ENCODE peak calls at places on chromosomes 2 and 18, in eight cellular contexts. One of them, this sample, is unnamed.

GRCh38 chr2:238306680-238306998 is 13.7 kb upstream of the TRAF3IP1 start:
- DNase-seq in uterus: no peak
- DNase-seq in Panc1: no peak
- DNase-seq in OCI-LY7: no peak
- DNase-seq in PC-9: no peak
- DNase-seq in body of pancreas: no peak
- DNase-seq in left lung: peak; percentile 11
- DNase-seq in suprapubic skin: no peak
- DNase-seq in this sample: no peak

GRCh38 chr18:13809521-13810252 is 14.3 kb upstream of the MC5R start:
- DNase-seq in uterus: no peak
- DNase-seq in Panc1: no peak
- DNase-seq in OCI-LY7: no peak
- DNase-seq in PC-9: peak; percentile 41
- DNase-seq in body of pancreas: no peak
- DNase-seq in left lung: no peak
- DNase-seq in suprapubic skin: no peak
- DNase-seq in this sample: no peak

GRCh38 chr2:229909090-229909489 is 12.7 kb downstream of the TRIP12 start:
- DNase-seq in uterus: no peak
- DNase-seq in Panc1: no peak
- DNase-seq in OCI-LY7: no peak
- DNase-seq in PC-9: no peak
- DNase-seq in body of pancreas: no peak
- DNase-seq in left lung: no peak
- DNase-seq in suprapubic skin: no peak
- DNase-seq in this sample: no peak

GRCh38 chr18:23209031-23209430 is 73.7 kb downstream of the CABLES1 start:
- DNase-seq in uterus: no peak
- DNase-seq in Panc1: no peak
- DNase-seq in OCI-LY7: no peak
- DNase-seq in PC-9: peak; percentile 51
- DNase-seq in body of pancreas: no peak
- DNase-seq in left lung: no peak
- DNase-seq in suprapubic skin: no peak
- DNase-seq in this sample: no peak

GRCh38 chr2:157743051-157743450 is 114.4 kb upstream of the ACVR1C start:
- DNase-seq in uterus: no peak
- DNase-seq in Panc1: no peak
- DNase-seq in OCI-LY7: no peak
- DNase-seq in PC-9: no peak
- DNase-seq in body of pancreas: no peak
- DNase-seq in left lung: no peak
- DNase-seq in suprapubic skin: no peak
- DNase-seq in this sample: no peak

GRCh38 chr2:148968776-148969175 is 69.7 kb upstream of the LYPD6B start:
- DNase-seq in uterus: no peak
- DNase-seq in Panc1: no peak
- DNase-seq in OCI-LY7: no peak
- DNase-seq in PC-9: no peak
- DNase-seq in body of pancreas: no peak
- DNase-seq in left lung: no peak
- DNase-seq in suprapubic skin: no peak
- DNase-seq in this sample: no peak

GRCh38 chr2:65228249-65228750 is 669 bp downstream of the ACTR2 start:
- DNase-seq in uterus: no peak
- DNase-seq in Panc1: no peak
- DNase-seq in OCI-LY7: peak; percentile 89
- DNase-seq in PC-9: peak; percentile 52
- DNase-seq in body of pancreas: no peak
- DNase-seq in left lung: no peak
- DNase-seq in suprapubic skin: no peak
- DNase-seq in this sample: no peak

GRCh38 chr2:218381916-218382366 is at the start of gene SLC11A1:
- DNase-seq in uterus: no peak
- DNase-seq in Panc1: no peak
- DNase-seq in OCI-LY7: no peak
- DNase-seq in PC-9: no peak
- DNase-seq in body of pancreas: no peak
- DNase-seq in left lung: peak; percentile 88
- DNase-seq in suprapubic skin: peak; percentile 86
- DNase-seq in this sample: no peak

GRCh38 chr2:105239924-105240323 is 1.6 kb upstream of the GPR45 start:
- DNase-seq in uterus: no peak
- DNase-seq in Panc1: no peak
- DNase-seq in OCI-LY7: no peak
- DNase-seq in PC-9: no peak
- DNase-seq in body of pancreas: no peak
- DNase-seq in left lung: no peak
- DNase-seq in suprapubic skin: no peak
- DNase-seq in this sample: no peak

GRCh38 chr2:143458258-143458954 is 329.2 kb downstream of the ARHGAP15 start:
- DNase-seq in uterus: no peak
- DNase-seq in Panc1: no peak
- DNase-seq in OCI-LY7: no peak
- DNase-seq in PC-9: no peak
- DNase-seq in body of pancreas: no peak
- DNase-seq in left lung: no peak
- DNase-seq in suprapubic skin: no peak
- DNase-seq in this sample: no peak

DNA sequence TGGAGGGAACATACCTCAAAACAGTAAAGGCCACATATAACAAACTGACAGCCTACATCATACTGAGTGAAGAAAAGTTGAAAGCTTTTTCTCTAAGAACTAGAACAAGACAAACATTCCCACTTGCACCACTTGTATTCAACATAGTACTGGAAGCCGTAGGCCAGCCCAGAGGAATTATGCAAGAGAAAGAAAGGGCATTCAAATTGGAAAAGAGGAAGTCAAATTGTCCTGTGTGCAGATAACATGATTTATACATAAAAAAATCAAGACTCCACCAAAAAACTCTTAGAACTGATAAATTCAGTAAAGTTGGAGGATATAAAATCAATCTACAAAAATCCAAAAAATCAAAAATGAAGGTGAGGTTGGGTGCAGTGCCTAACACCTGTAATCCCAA is 8.0 kb upstream of the KDM3A start:
- DNase-seq in uterus: no peak
- DNase-seq in Panc1: no peak
- DNase-seq in OCI-LY7: no peak
- DNase-seq in PC-9: no peak
- DNase-seq in body of pancreas: no peak
- DNase-seq in left lung: no peak
- DNase-seq in suprapubic skin: no peak
- DNase-seq in this sample: no peak
- TF ChIP-seq CTCF in uterus: no peak
- TF ChIP-seq CTCF in Panc1: no peak
- TF ChIP-seq CTCF in OCI-LY7: no peak
- TF ChIP-seq CTCF in PC-9: no peak
- TF ChIP-seq CTCF in body of pancreas: no peak
- TF ChIP-seq CTCF in left lung: no peak
- TF ChIP-seq CTCF in suprapubic skin: no peak
- TF ChIP-seq CTCF in this sample: no peak

DNA sequence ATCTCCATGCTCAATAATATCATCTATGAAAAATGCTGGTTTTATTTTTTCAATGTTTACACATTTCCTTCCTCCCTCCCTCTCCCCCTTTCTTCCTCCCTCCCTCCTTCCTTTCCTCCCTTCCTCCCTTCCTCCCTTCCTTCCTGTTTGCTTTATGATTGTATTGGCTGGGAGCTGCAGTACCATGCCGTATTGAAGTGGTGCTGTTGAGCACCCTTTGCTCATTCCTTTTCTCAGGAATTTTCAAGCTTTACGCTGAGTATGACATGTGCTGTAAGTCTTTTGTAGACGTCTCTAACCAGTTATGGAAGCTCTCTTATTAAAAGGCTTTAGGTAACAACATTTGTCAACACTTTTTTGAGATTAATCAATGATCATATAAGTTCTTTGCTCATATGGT is 100.4 kb downstream of the SNTG2 start:
- DNase-seq in uterus: no peak
- DNase-seq in Panc1: no peak
- DNase-seq in OCI-LY7: no peak
- DNase-seq in PC-9: no peak
- DNase-seq in body of pancreas: no peak
- DNase-seq in left lung: no peak
- DNase-seq in suprapubic skin: no peak
- DNase-seq in this sample: no peak
- TF ChIP-seq CTCF in uterus: no peak
- TF ChIP-seq CTCF in Panc1: peak; percentile 56
- TF ChIP-seq CTCF in OCI-LY7: no peak
- TF ChIP-seq CTCF in PC-9: no peak
- TF ChIP-seq CTCF in body of pancreas: no peak
- TF ChIP-seq CTCF in left lung: no peak
- TF ChIP-seq CTCF in suprapubic skin: no peak
- TF ChIP-seq CTCF in this sample: peak; percentile 58

DNA sequence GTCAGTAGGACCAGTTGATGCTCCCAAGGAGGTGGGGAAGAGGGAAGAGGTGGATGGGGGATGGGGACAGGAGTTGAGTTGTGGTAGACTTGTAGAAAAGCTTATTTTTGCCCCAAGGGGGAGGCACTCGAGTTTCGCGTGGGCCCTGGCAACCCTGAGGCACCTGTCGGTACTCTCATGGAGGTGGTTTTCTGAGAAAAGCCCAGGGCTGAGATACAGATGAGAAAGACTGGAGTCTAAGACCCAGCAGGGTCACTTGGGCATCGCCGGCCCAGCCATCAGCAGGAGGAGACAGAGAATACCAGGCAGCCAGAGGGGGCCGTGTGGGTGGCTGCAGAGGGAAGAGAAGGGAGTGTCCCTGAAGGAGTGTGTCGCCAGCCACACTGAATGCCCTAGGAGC is 57.7 kb upstream of the HPCAL1 start:
- DNase-seq in uterus: no peak
- DNase-seq in Panc1: no peak
- DNase-seq in OCI-LY7: no peak
- DNase-seq in PC-9: no peak
- DNase-seq in body of pancreas: no peak
- DNase-seq in left lung: peak; percentile 20
- DNase-seq in suprapubic skin: no peak
- DNase-seq in this sample: no peak
- TF ChIP-seq CTCF in uterus: no peak
- TF ChIP-seq CTCF in Panc1: no peak
- TF ChIP-seq CTCF in OCI-LY7: no peak
- TF ChIP-seq CTCF in PC-9: no peak
- TF ChIP-seq CTCF in body of pancreas: no peak
- TF ChIP-seq CTCF in left lung: no peak
- TF ChIP-seq CTCF in suprapubic skin: no peak
- TF ChIP-seq CTCF in this sample: no peak

GRCh38 chr2:138727956-138728355 is 52.2 kb downstream of the NXPH2 start:
- DNase-seq in uterus: no peak
- DNase-seq in Panc1: no peak
- DNase-seq in OCI-LY7: no peak
- DNase-seq in PC-9: no peak
- DNase-seq in body of pancreas: no peak
- DNase-seq in left lung: no peak
- DNase-seq in suprapubic skin: no peak
- DNase-seq in this sample: no peak
- TF ChIP-seq CTCF in uterus: no peak
- TF ChIP-seq CTCF in Panc1: no peak
- TF ChIP-seq CTCF in OCI-LY7: no peak
- TF ChIP-seq CTCF in PC-9: no peak
- TF ChIP-seq CTCF in body of pancreas: no peak
- TF ChIP-seq CTCF in left lung: no peak
- TF ChIP-seq CTCF in suprapubic skin: no peak
- TF ChIP-seq CTCF in this sample: no peak

GRCh38 chr2:119212139-119212800 is 11.4 kb upstream of the STEAP3 start:
- DNase-seq in uterus: no peak
- DNase-seq in Panc1: no peak
- DNase-seq in OCI-LY7: no peak
- DNase-seq in PC-9: no peak
- DNase-seq in body of pancreas: no peak
- DNase-seq in left lung: no peak
- DNase-seq in suprapubic skin: no peak
- DNase-seq in this sample: no peak

GRCh38 chr2:119207447-119207846 is 16.2 kb upstream of the STEAP3 start:
- DNase-seq in uterus: no peak
- DNase-seq in Panc1: no peak
- DNase-seq in OCI-LY7: no peak
- DNase-seq in PC-9: no peak
- DNase-seq in body of pancreas: no peak
- DNase-seq in left lung: no peak
- DNase-seq in suprapubic skin: no peak
- DNase-seq in this sample: no peak

GRCh38 chr2:119206201-119206600 is 17.4 kb upstream of the STEAP3 start:
- DNase-seq in uterus: no peak
- DNase-seq in Panc1: no peak
- DNase-seq in OCI-LY7: no peak
- DNase-seq in PC-9: no peak
- DNase-seq in body of pancreas: no peak
- DNase-seq in left lung: no peak
- DNase-seq in suprapubic skin: no peak
- DNase-seq in this sample: no peak

GRCh38 chr2:119205001-119205669 is 18.5 kb upstream of the STEAP3 start:
- DNase-seq in uterus: no peak
- DNase-seq in Panc1: no peak
- DNase-seq in OCI-LY7: no peak
- DNase-seq in PC-9: no peak
- DNase-seq in body of pancreas: no peak
- DNase-seq in left lung: no peak
- DNase-seq in suprapubic skin: no peak
- DNase-seq in this sample: no peak

DNA sequence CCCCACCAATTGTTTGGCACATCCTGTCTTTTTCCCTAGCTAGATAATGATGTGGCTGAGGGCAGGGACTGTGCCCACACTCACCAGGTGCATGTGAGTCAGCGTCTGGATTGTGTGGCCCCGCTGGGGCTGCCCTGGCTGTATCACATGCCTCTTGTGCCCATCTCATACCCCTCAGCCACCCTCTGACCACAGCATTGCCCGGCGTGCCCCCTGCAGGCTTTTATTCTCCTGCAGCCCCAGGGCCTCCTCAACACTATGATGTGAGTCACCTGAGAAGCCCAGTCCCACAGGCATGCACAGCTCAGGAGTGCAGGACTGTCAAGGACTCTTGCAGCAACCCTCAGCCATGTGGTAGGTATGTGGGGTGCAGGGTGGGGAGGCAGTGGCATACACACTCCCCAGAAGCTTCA is 14.8 kb upstream of the STEAP3 start:
- DNase-seq in uterus: no peak
- DNase-seq in Panc1: no peak
- DNase-seq in OCI-LY7: no peak
- DNase-seq in PC-9: peak; percentile 99
- DNase-seq in body of pancreas: no peak
- DNase-seq in left lung: no peak
- DNase-seq in suprapubic skin: no peak
- DNase-seq in this sample: no peak
- TF ChIP-seq CTCF in uterus: no peak
- TF ChIP-seq CTCF in Panc1: no peak
- TF ChIP-seq CTCF in OCI-LY7: no peak
- TF ChIP-seq CTCF in PC-9: peak; percentile 57
- TF ChIP-seq CTCF in body of pancreas: no peak
- TF ChIP-seq CTCF in left lung: no peak
- TF ChIP-seq CTCF in suprapubic skin: no peak
- TF ChIP-seq CTCF in this sample: no peak

DNA sequence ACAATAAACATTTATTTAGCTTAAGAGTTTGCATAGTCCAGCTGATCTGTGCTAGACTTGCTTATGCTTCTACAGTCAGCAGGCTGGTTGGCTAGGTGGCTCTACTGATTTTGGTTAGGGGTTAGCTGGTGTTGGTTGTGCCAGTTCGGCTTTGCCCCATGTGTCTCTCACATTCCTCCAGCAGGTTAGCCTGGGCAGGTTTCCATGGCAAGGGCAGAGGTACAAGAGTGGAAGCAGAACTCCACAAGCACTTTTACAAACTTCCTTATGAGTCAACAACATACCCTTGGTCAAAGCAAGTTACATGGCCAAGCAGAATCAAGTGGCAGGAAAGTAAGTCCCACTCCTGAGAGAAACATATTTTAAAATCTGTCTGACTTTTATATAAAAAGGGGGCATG is 82.3 kb downstream of the SS18 start:
- DNase-seq in uterus: no peak
- DNase-seq in Panc1: no peak
- DNase-seq in OCI-LY7: no peak
- DNase-seq in PC-9: no peak
- DNase-seq in body of pancreas: no peak
- DNase-seq in left lung: peak; percentile 65
- DNase-seq in suprapubic skin: no peak
- DNase-seq in this sample: no peak
- TF ChIP-seq CTCF in uterus: no peak
- TF ChIP-seq CTCF in Panc1: no peak
- TF ChIP-seq CTCF in OCI-LY7: no peak
- TF ChIP-seq CTCF in PC-9: no peak
- TF ChIP-seq CTCF in body of pancreas: no peak
- TF ChIP-seq CTCF in left lung: no peak
- TF ChIP-seq CTCF in suprapubic skin: no peak
- TF ChIP-seq CTCF in this sample: no peak

This sample was measured in type B pancreatic cell.